ENCODE peak calls at places on chromosomes 16 and 17, in five cellular contexts. I, E, P, V and R are unnamed samples.

GRCh38 chr17:77563439-77564102 is 394.9 kb upstream of the TNRC6C start:
- DNase-seq in I (no peak), E (no peak), P (no peak), V (no peak), R (no peak)

GRCh38 chr16:1674751-1675664 is 3.1 kb upstream of the JPT2 start:
- DNase-seq in I (peak; percentile 63), E (no peak), P (no peak), V (no peak), R (no peak)

GRCh38 chr16:49473773-49474172 is 100.2 kb downstream of the C16orf78 start:
- DNase-seq in I (no peak), E (no peak), P (no peak), V (no peak), R (no peak)

GRCh38 chr17:65283704-65284103 is 146.5 kb downstream of the RGS9 start:
- DNase-seq in I (peak; percentile 97), E (no peak), P (no peak), V (no peak), R (no peak)

GRCh38 chr16:53435066-53435688 is 906 bp downstream of the RBL2 start:
- DNase-seq in I (peak; percentile 73), E (peak; percentile 81), P (peak; percentile 55), V (peak; percentile 74), R (peak; percentile 59)

GRCh38 chr17:41907185-41907556 is 11.6 kb downstream of the ACLY start:
- DNase-seq in I (peak; percentile 39), E (no peak), P (no peak), V (no peak), R (no peak)

GRCh38 chr16:57444711-57445110 is 2.5 kb downstream of the CIAPIN1 start:
- DNase-seq in I (no peak), E (no peak), P (no peak), V (no peak), R (no peak)

GRCh38 chr17:330993-331701 is 21.5 kb downstream of the RPH3AL start:
- DNase-seq in I (no peak), E (no peak), P (peak; percentile 36), V (peak; percentile 75), R (no peak)

GRCh38 chr17:8140058-8140412 is 12.2 kb downstream of the PER1 start:
- DNase-seq in I (no peak), E (no peak), P (no peak), V (no peak), R (no peak)

GRCh38 chr17:2062571-2063183 is 7.8 kb downstream of the HIC1 start:
- DNase-seq in I (no peak), E (no peak), P (no peak), V (peak; percentile 13), R (no peak)

GRCh38 chr17:43753488-43754129 is 5.0 kb downstream of the SOST start:
- DNase-seq in I (peak; percentile 88), E (no peak), P (no peak), V (no peak), R (no peak)

GRCh38 chr16:15052747-15053476 is 3.0 kb downstream of the NTAN1 start:
- DNase-seq in I (no peak), E (no peak), P (no peak), V (no peak), R (no peak)

GRCh38 chr16:47180073-47180472 is 36.3 kb upstream of the NETO2 start:
- DNase-seq in I (no peak), E (no peak), P (no peak), V (no peak), R (no peak)

GRCh38 chr17:17201907-17202306 is 4.2 kb downstream of the PLD6 start:
- DNase-seq in I (no peak), E (no peak), P (no peak), V (peak; percentile 46), R (no peak)

GRCh38 chr17:71084219-71084618 is 914.9 kb downstream of the KCNJ2 start:
- DNase-seq in I (peak; percentile 77), E (no peak), P (no peak), V (no peak), R (no peak)

GRCh38 chr16:2229091-2229490 is 5.7 kb downstream of the E4F1 start:
- DNase-seq in I (no peak), E (no peak), P (no peak), V (no peak), R (no peak)

GRCh38 chr16:27969574-27969973 is 93.9 kb downstream of the GSG1L start:
- DNase-seq in I (peak; percentile 13), E (no peak), P (no peak), V (no peak), R (no peak)

GRCh38 chr16:27676807-27677206 is 126.9 kb downstream of the KATNIP start:
- DNase-seq in I (peak; percentile 48), E (no peak), P (no peak), V (no peak), R (no peak)

GRCh38 chr17:50354776-50355175 is 8.8 kb downstream of the XYLT2 start:
- DNase-seq in I (no peak), E (peak; percentile 42), P (no peak), V (no peak), R (no peak)

GRCh38 chr16:48936811-48937210 is 326.8 kb upstream of the N4BP1 start:
- DNase-seq in I (no peak), E (no peak), P (no peak), V (no peak), R (no peak)

GRCh38 chr17:68561319-68561718 is 39.8 kb downstream of the FAM20A start:
- DNase-seq in I (no peak), E (no peak), P (no peak), V (no peak), R (no peak)

GRCh38 chr17:73591278-73592078 is 52.8 kb downstream of the SDK2 start:
- DNase-seq in I (no peak), E (peak; percentile 85), P (no peak), V (no peak), R (no peak)

GRCh38 chr17:81921531-81921862 is 3.5 kb upstream of the SIRT7 start:
- DNase-seq in I (no peak), E (no peak), P (no peak), V (no peak), R (no peak)

GRCh38 chr17:48194097-48194550 is 86.6 kb downstream of the SNX11 start:
- DNase-seq in I (peak; percentile 97), E (no peak), P (no peak), V (no peak), R (no peak)

GRCh38 chr16:86505185-86505898 is 5.0 kb upstream of the FOXF1 start:
- DNase-seq in I (no peak), E (no peak), P (no peak), V (no peak), R (no peak)

GRCh38 chr17:37678036-37678435 is 34.8 kb upstream of the DDX52 start:
- DNase-seq in I (no peak), E (no peak), P (no peak), V (no peak), R (no peak)

GRCh38 chr17:75980188-75981018 is 1.4 kb downstream of the TEN1 start:
- DNase-seq in I (no peak), E (no peak), P (no peak), V (no peak), R (no peak)

GRCh38 chr17:32161506-32162365 is 19.4 kb downstream of the RHOT1 start:
- DNase-seq in I (peak; percentile 59), E (no peak), P (no peak), V (no peak), R (no peak)

GRCh38 chr17:7241783-7242716 is at the start of gene GABARAP:
- DNase-seq in I (peak; percentile 80), E (peak; percentile 98), P (peak; percentile 94), V (peak; percentile 97), R (peak; percentile 83)

DNA sequence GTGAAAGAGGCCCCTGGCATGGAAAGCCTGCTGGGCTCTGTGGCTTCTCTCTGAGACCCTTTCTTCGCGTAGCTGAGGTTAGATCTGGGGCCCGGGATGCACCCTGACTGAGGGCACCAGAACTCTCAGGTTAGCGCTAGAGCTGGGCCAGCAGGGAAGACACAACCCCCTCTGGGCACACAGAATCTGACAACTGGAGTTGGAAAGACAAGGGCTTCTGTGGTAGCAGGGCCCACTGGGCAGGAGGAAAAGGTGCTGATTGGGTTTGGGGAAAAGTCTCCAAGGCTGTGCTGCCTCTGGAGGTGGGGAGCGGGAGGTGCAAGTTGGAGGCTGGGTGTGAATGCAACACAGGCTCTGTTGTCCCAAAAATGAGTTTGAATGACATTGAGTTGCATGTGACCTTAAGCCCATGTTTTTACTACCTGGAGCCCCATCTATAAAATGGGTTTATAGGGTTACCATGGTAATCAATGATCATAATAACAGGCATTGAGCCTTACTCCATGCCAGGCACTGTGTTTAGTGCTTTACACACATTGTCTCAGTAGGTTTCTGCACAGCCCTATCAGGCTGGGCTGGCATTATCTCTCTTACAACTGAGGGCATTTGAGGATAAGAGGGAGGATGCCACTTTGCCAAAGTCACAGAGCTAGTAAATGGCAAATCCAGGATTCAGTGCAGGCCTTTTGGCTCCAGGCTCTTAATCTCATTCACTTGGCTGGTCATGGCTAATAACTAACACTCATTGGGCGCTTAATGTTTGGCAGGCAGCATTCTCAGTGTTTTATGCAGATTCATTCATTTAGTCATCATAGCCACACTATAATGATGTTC is 9.5 kb upstream of the IGFBP4 start:
- DNase-seq in I (no peak), E (no peak), P (no peak), V (no peak), R (no peak)
- TF ChIP-seq CTCF in I (peak; percentile 56), E (peak; percentile 36), P (peak; percentile 38), V (peak; percentile 8), R (peak; percentile 38)

GRCh38 chr16:70467113-70467512 is 12.7 kb downstream of the FCSK start:
- DNase-seq in I (no peak), E (no peak), P (no peak), V (no peak), R (no peak)

GRCh38 chr16:70467608-70468007 is 13.2 kb downstream of the FCSK start:
- DNase-seq in I (no peak), E (no peak), P (no peak), V (no peak), R (no peak)

GRCh38 chr16:70465999-70466811 is 11.8 kb downstream of the FCSK start:
- DNase-seq in I (no peak), E (no peak), P (no peak), V (no peak), R (no peak)

GRCh38 chr16:70468776-70469525 is 14.6 kb downstream of the FCSK start:
- DNase-seq in I (no peak), E (no peak), P (no peak), V (no peak), R (no peak)

GRCh38 chr16:70466812-70467090 is 12.4 kb downstream of the FCSK start:
- DNase-seq in I (no peak), E (no peak), P (no peak), V (no peak), R (no peak)
- H3K4me3 ChIP-seq in I (no peak overlapping the region), E (no peak overlapping the region), P (no peak overlapping the region), V (no peak overlapping the region), R (no peak overlapping the region)

GRCh38 chr16:68386628-68387027 is 61.7 kb downstream of the SMPD3 start:
- DNase-seq in I (no peak), E (no peak), P (no peak), V (no peak), R (no peak)

GRCh38 chr16:68387301-68387700 is 61.0 kb downstream of the SMPD3 start:
- DNase-seq in I (no peak), E (no peak), P (no peak), V (no peak), R (no peak)

GRCh38 chr16:68388124-68388523 is 60.2 kb downstream of the SMPD3 start:
- DNase-seq in I (no peak), E (no peak), P (no peak), V (no peak), R (no peak)

GRCh38 chr16:68385371-68385770 is 62.9 kb downstream of the SMPD3 start:
- DNase-seq in I (no peak), E (no peak), P (no peak), V (no peak), R (no peak)

GRCh38 chr16:68389006-68389405 is 59.3 kb downstream of the SMPD3 start:
- DNase-seq in I (no peak), E (no peak), P (no peak), V (no peak), R (no peak)
- TF ChIP-seq CTCF in I (no peak), E (no peak), P (no peak), V (no peak), R (no peak)

GRCh38 chr16:9079430-9079812 is 12.0 kb upstream of the HAPSTR1 start:
- DNase-seq in I (no peak), E (no peak), P (no peak), V (no peak), R (no peak)
- H3K4me3 ChIP-seq in I (no peak overlapping the region), E (no peak overlapping the region), P (no peak overlapping the region), V (no peak overlapping the region), R (no peak overlapping the region)